ENCODE peak calls at places on chromosomes 12 and 14, in five cellular contexts. H is right lobe of liver, U is AG04450, D is H9, E is pancreas. A is an unnamed sample.

GRCh38 chr12:12995088-12995487 is 5.0 kb downstream of the HEBP1 start:
- DNase-seq in E (no peak), D (no peak), H (no peak), U (no peak), A (no peak)

GRCh38 chr12:71216725-71217579 is 59.2 kb upstream of the TSPAN8 start:
- DNase-seq in H (no peak), E (no peak), D (peak), U (no peak), A (peak)

GRCh38 chr12:121773011-121773777 is 20.3 kb downstream of the RHOF start:
- DNase-seq in E (peak), D (peak), U (no peak), H (peak), A (peak)

GRCh38 chr14:84323963-84324362 is 1206.0 kb upstream of the FLRT2 start:
- DNase-seq in E (no peak), D (no peak), U (no peak), H (no peak), A (no peak)

GRCh38 chr14:54001189-54001878 is 44.7 kb upstream of the BMP4 start:
- DNase-seq in E (no peak), U (no peak), D (no peak), H (no peak), A (no peak)

GRCh38 chr12:62928632-62929031 is 6.3 kb downstream of the PPM1H start:
- DNase-seq in E (no peak), D (no peak), H (no peak), U (no peak), A (no peak)

GRCh38 chr14:56412453-56413434 is 166.9 kb upstream of the TMEM260 start:
- DNase-seq in U (no peak), E (no peak), D (no peak), H (no peak), A (no peak)

GRCh38 chr14:93271111-93271510 is 61.7 kb downstream of the BTBD7 start:
- DNase-seq in D (no peak), E (no peak), H (no peak), U (no peak), A (no peak)

GRCh38 chr12:116068853-116069252 is 208.6 kb downstream of the MED13L start:
- DNase-seq in D (no peak), H (no peak), E (no peak), U (no peak), A (no peak)

GRCh38 chr12:80261403-80261802 is 162.1 kb downstream of the OTOGL start:
- DNase-seq in U (no peak), H (no peak), E (no peak), D (no peak), A (no peak)

GRCh38 chr12:79108962-79109361 is 244.4 kb downstream of the SYT1 start:
- DNase-seq in H (no peak), D (no peak), E (no peak), U (no peak), A (no peak)

GRCh38 chr12:80120994-80121393 is 21.7 kb downstream of the OTOGL start:
- DNase-seq in U (no peak), D (no peak), E (no peak), H (no peak), A (no peak)

GRCh38 chr12:116861331-116861730 is 19.9 kb downstream of the HRK start:
- DNase-seq in E (no peak), H (peak), U (peak), D (peak), A (no peak)

GRCh38 chr14:94462763-94463572 is 10.4 kb upstream of the SERPINA11 start:
- DNase-seq in D (peak), E (no peak), H (peak), U (no peak), A (no peak)

GRCh38 chr12:10140001-10140400 is 10.0 kb upstream of the CLEC7A start:
- DNase-seq in U (no peak), H (no peak), E (no peak), D (peak), A (peak)

GRCh38 chr12:121786441-121786825 is 7.1 kb downstream of the RHOF start:
- DNase-seq in H (peak), D (no peak), U (peak), E (no peak), A (no peak)

GRCh38 chr12:120455302-120455701 is 9.1 kb downstream of the GATC start:
- DNase-seq in U (no peak), D (no peak), E (peak), H (no peak), A (no peak)

GRCh38 chr12:120453977-120454376 is 7.7 kb downstream of the GATC start:
- DNase-seq in E (no peak), D (no peak), U (no peak), H (no peak), A (no peak)

GRCh38 chr12:120460157-120460556 is 9.4 kb downstream of the SRSF9 start:
- DNase-seq in U (no peak), E (no peak), D (no peak), H (no peak), A (no peak)

GRCh38 chr12:120453060-120453761 is 7.0 kb downstream of the GATC start:
- DNase-seq in D (no peak), U (no peak), H (no peak), E (no peak), A (no peak)

GRCh38 chr12:120457133-120457532 is 10.9 kb downstream of the GATC start:
- DNase-seq in U (no peak), E (no peak), D (peak), H (no peak), A (peak)
- TF ChIP-seq CTCF in U (peak), E (no peak), D (peak), H (no peak), A (peak)

GRCh38 chr12:81991868-81992267 is 232.7 kb upstream of the PPFIA2 start:
- DNase-seq in H (no peak), D (no peak), U (no peak), E (no peak), A (no peak)

GRCh38 chr12:81987351-81987750 is 228.2 kb upstream of the PPFIA2 start:
- DNase-seq in D (no peak), U (no peak), H (no peak), E (no peak), A (no peak)

GRCh38 chr12:81992461-81992860 is 233.3 kb upstream of the PPFIA2 start:
- DNase-seq in U (no peak), H (no peak), E (no peak), D (peak), A (peak)
- TF ChIP-seq CTCF in U (no peak), H (no peak), E (no peak), D (peak), A (no peak)

GRCh38 chr12:68453876-68454275 is 121.7 kb upstream of the MDM1 start:
- DNase-seq in H (no peak), E (no peak), D (no peak), U (no peak), A (no peak)

GRCh38 chr12:68453278-68453677 is 121.1 kb upstream of the MDM1 start:
- DNase-seq in H (no peak), U (no peak), D (no peak), E (no peak), A (no peak)

GRCh38 chr12:68454855-68455254 is 122.7 kb upstream of the MDM1 start:
- DNase-seq in D (no peak), H (no peak), E (no peak), U (no peak), A (no peak)

GRCh38 chr12:68451261-68452091 is 119.3 kb upstream of the MDM1 start:
- DNase-seq in D (no peak), E (no peak), U (peak), H (no peak), A (no peak)

DNA sequence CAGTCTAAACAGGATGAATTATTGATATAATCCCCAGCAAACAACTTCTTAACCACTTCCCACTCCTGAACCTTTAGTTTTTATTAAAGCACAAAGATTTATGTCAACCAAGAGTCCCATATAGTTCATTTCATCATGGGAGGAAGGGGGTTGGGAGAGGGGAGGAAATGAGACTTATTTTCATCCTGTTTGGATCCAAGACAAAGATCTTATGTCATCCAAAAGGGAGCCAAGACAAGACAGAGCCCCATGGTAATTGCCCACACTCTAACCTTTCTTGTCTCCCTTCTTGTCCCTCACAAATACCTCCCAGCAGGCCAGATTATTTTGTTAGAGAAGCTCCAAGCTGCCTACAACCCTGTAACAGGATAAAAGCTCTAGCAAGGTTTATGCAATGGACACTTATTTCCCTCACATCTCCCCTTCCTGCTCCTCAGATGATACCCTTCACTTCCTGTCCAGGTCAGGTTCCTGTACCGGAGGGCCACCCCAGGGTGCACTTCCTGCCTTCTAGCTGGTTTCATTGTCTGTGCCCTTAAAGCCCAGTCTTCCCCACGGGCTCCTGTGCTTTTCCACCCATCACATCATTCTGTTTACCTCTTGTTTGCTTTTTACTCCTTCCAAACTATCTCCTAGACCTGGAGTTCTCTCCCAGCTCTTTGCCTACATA is 123.6 kb upstream of the MDM1 start:
- DNase-seq in H (no peak), U (no peak), D (no peak), E (no peak), A (no peak)
- TF ChIP-seq CTCF in H (no peak), U (no peak), D (no peak), E (no peak), A (no peak)

GRCh38 chr12:54134850-54135249 is 53.9 kb downstream of the SMUG1 start:
- DNase-seq in D (no peak), U (no peak), E (no peak), H (no peak), A (no peak)
- TF ChIP-seq CTCF in D (no peak), U (no peak), E (no peak), H (no peak), A (no peak)

A was measured in endothelial cell.